ENCODE peak calls at places on chromosomes 13 and 19, in four cellular contexts. One of them, this sample, is unnamed.

GRCh38 chr13:98782654-98783053 is 30.2 kb upstream of the SLC15A1 start:
- DNase-seq in effector CD4-positive, alpha-beta T cell: no peak
- DNase-seq in activated naive CD4-positive, alpha-beta T cell treated with anti-CD3 and anti-CD28 coated beads for 36 hours: no peak
- DNase-seq in hepatic stellate cell: no peak
- DNase-seq in this sample: no peak

GRCh38 chr13:80726895-80727294 is 386.0 kb upstream of the SPRY2 start:
- DNase-seq in effector CD4-positive, alpha-beta T cell: no peak
- DNase-seq in hepatic stellate cell: no peak
- DNase-seq in activated naive CD4-positive, alpha-beta T cell treated with anti-CD3 and anti-CD28 coated beads for 36 hours: no peak
- DNase-seq in this sample: no peak

GRCh38 chr13:92974905-92975429 is 251.6 kb upstream of the GPC6 start:
- DNase-seq in activated naive CD4-positive, alpha-beta T cell treated with anti-CD3 and anti-CD28 coated beads for 36 hours: no peak
- DNase-seq in effector CD4-positive, alpha-beta T cell: no peak
- DNase-seq in hepatic stellate cell: peak; percentile 2
- DNase-seq in this sample: no peak

GRCh38 chr13:41384749-41385503 is 72.4 kb upstream of the RGCC start:
- DNase-seq in activated naive CD4-positive, alpha-beta T cell treated with anti-CD3 and anti-CD28 coated beads for 36 hours: no peak
- DNase-seq in hepatic stellate cell: no peak
- DNase-seq in effector CD4-positive, alpha-beta T cell: no peak
- DNase-seq in this sample: no peak

GRCh38 chr19:2527171-2527570 is 51.2 kb downstream of the GADD45B start:
- DNase-seq in effector CD4-positive, alpha-beta T cell: no peak
- DNase-seq in activated naive CD4-positive, alpha-beta T cell treated with anti-CD3 and anti-CD28 coated beads for 36 hours: no peak
- DNase-seq in hepatic stellate cell: no peak
- DNase-seq in this sample: no peak

GRCh38 chr13:52848455-52849190 is at the start of gene PCDH8:
- DNase-seq in activated naive CD4-positive, alpha-beta T cell treated with anti-CD3 and anti-CD28 coated beads for 36 hours: no peak
- DNase-seq in effector CD4-positive, alpha-beta T cell: no peak
- DNase-seq in hepatic stellate cell: no peak
- DNase-seq in this sample: no peak

GRCh38 chr19:48895226-48895625 is 3.3 kb downstream of the TULP2 start:
- DNase-seq in effector CD4-positive, alpha-beta T cell: no peak
- DNase-seq in activated naive CD4-positive, alpha-beta T cell treated with anti-CD3 and anti-CD28 coated beads for 36 hours: no peak
- DNase-seq in hepatic stellate cell: no peak
- DNase-seq in this sample: no peak

GRCh38 chr13:109211616-109212015 is 574.8 kb downstream of the IRS2 start:
- DNase-seq in activated naive CD4-positive, alpha-beta T cell treated with anti-CD3 and anti-CD28 coated beads for 36 hours: no peak
- DNase-seq in effector CD4-positive, alpha-beta T cell: no peak
- DNase-seq in hepatic stellate cell: no peak
- DNase-seq in this sample: no peak

GRCh38 chr19:47058621-47059020 is 10.2 kb upstream of the TMEM160 start:
- DNase-seq in effector CD4-positive, alpha-beta T cell: no peak
- DNase-seq in hepatic stellate cell: no peak
- DNase-seq in activated naive CD4-positive, alpha-beta T cell treated with anti-CD3 and anti-CD28 coated beads for 36 hours: no peak
- DNase-seq in this sample: no peak

GRCh38 chr19:1411255-1412191 is 4.1 kb downstream of the DAZAP1 start:
- DNase-seq in effector CD4-positive, alpha-beta T cell: no peak
- DNase-seq in activated naive CD4-positive, alpha-beta T cell treated with anti-CD3 and anti-CD28 coated beads for 36 hours: no peak
- DNase-seq in hepatic stellate cell: peak; percentile 59
- DNase-seq in this sample: no peak

GRCh38 chr13:110538632-110539031 is 22.9 kb downstream of the RAB20 start:
- DNase-seq in effector CD4-positive, alpha-beta T cell: no peak
- DNase-seq in activated naive CD4-positive, alpha-beta T cell treated with anti-CD3 and anti-CD28 coated beads for 36 hours: no peak
- DNase-seq in hepatic stellate cell: no peak
- DNase-seq in this sample: no peak

GRCh38 chr13:106477303-106477702 is 58.2 kb downstream of the EFNB2 start:
- DNase-seq in effector CD4-positive, alpha-beta T cell: no peak
- DNase-seq in hepatic stellate cell: no peak
- DNase-seq in activated naive CD4-positive, alpha-beta T cell treated with anti-CD3 and anti-CD28 coated beads for 36 hours: no peak
- DNase-seq in this sample: no peak

GRCh38 chr19:57566396-57567256 is 7.0 kb upstream of the ZNF550 start:
- DNase-seq in activated naive CD4-positive, alpha-beta T cell treated with anti-CD3 and anti-CD28 coated beads for 36 hours: peak; percentile 15
- DNase-seq in hepatic stellate cell: no peak
- DNase-seq in effector CD4-positive, alpha-beta T cell: no peak
- DNase-seq in this sample: peak; percentile 66

GRCh38 chr19:18091217-18091608 is 4.5 kb upstream of the IL12RB1 start:
- DNase-seq in hepatic stellate cell: no peak
- DNase-seq in effector CD4-positive, alpha-beta T cell: peak; percentile 71
- DNase-seq in activated naive CD4-positive, alpha-beta T cell treated with anti-CD3 and anti-CD28 coated beads for 36 hours: peak; percentile 94
- DNase-seq in this sample: peak; percentile 84